ENCODE peak calls at places on chromosomes 5 and 9, in four cellular contexts. L, E, J and S are unnamed samples.

GRCh38 chr5:55226934-55227737 is at the start of gene MCIDAS:
- DNase-seq in L (peak; percentile 32), E (no peak), J (peak; percentile 36), S (no peak)

GRCh38 chr9:37295178-37295577 is 127.3 kb upstream of the GRHPR start:
- DNase-seq in L (no peak), E (no peak), J (no peak), S (no peak)

GRCh38 chr9:121779381-121780117 is 128.1 kb downstream of the DAB2IP start:
- DNase-seq in L (no peak), E (no peak), J (no peak), S (no peak)

GRCh38 chr5:180007582-180007981 is 64.0 kb downstream of the RNF130 start:
- DNase-seq in L (no peak), E (peak; percentile 86), J (no peak), S (no peak)

GRCh38 chr9:129384138-129384886 is 206.3 kb upstream of the IER5L start:
- DNase-seq in L (no peak), E (peak; percentile 28), J (no peak), S (no peak)

GRCh38 chr5:145833616-145834200 is 1.4 kb downstream of the PRELID2 start:
- DNase-seq in L (no peak), E (no peak), J (no peak), S (no peak)

GRCh38 chr5:59385700-59386099 is 507.8 kb downstream of the PDE4D start:
- DNase-seq in L (no peak), E (no peak), J (no peak), S (no peak)

GRCh38 chr5:68264024-68264956 is 48.7 kb downstream of the PIK3R1 start:
- DNase-seq in L (no peak), E (no peak), J (no peak), S (no peak)

GRCh38 chr5:141812512-141812911 is 65.7 kb downstream of the PCDH1 start:
- DNase-seq in L (no peak), E (no peak), J (no peak), S (no peak)

GRCh38 chr9:126893079-126893478 is 21.5 kb upstream of the RALGPS1 start:
- DNase-seq in L (no peak), E (no peak), J (no peak), S (no peak)

GRCh38 chr5:80206282-80206681 is 49.6 kb downstream of the SERINC5 start:
- DNase-seq in L (no peak), E (no peak), J (no peak), S (no peak)